ENCODE peak calls at places on chromosomes 1 and 21, in five cellular contexts. One of them, this sample, is unnamed.

GRCh38 chr1:165635823-165636222 is 4.8 kb downstream of the MGST3 start:
- DNase-seq in HFF-Myc: no peak
- DNase-seq in fibroblast of pulmonary artery: no peak
- DNase-seq in RKO: no peak
- DNase-seq in HT1080: no peak
- DNase-seq in this sample: no peak

GRCh38 chr1:20061866-20062265 is 8.1 kb upstream of the PLA2G5 start:
- DNase-seq in HFF-Myc: no peak
- DNase-seq in fibroblast of pulmonary artery: no peak
- DNase-seq in RKO: no peak
- DNase-seq in HT1080: peak
- DNase-seq in this sample: no peak

GRCh38 chr21:42401164-42401563 is 2.5 kb upstream of the UBASH3A start:
- DNase-seq in HFF-Myc: no peak
- DNase-seq in fibroblast of pulmonary artery: peak
- DNase-seq in RKO: no peak
- DNase-seq in HT1080: no peak
- DNase-seq in this sample: peak

GRCh38 chr1:55326496-55326895 is 111.3 kb upstream of the USP24 start:
- DNase-seq in HFF-Myc: peak
- DNase-seq in fibroblast of pulmonary artery: no peak
- DNase-seq in RKO: no peak
- DNase-seq in HT1080: no peak
- DNase-seq in this sample: no peak

GRCh38 chr1:46097149-46097472 is 35.3 kb downstream of the PIK3R3 start:
- DNase-seq in HFF-Myc: no peak
- DNase-seq in fibroblast of pulmonary artery: no peak
- DNase-seq in RKO: no peak
- DNase-seq in HT1080: no peak
- DNase-seq in this sample: no peak

GRCh38 chr1:109863699-109864062 is 47.0 kb upstream of the CSF1 start:
- DNase-seq in HFF-Myc: no peak
- DNase-seq in fibroblast of pulmonary artery: no peak
- DNase-seq in RKO: no peak
- DNase-seq in HT1080: no peak
- DNase-seq in this sample: peak

GRCh38 chr1:111886741-111887140 is 102.7 kb downstream of the KCND3 start:
- DNase-seq in HFF-Myc: no peak
- DNase-seq in fibroblast of pulmonary artery: no peak
- DNase-seq in RKO: no peak
- DNase-seq in HT1080: no peak
- DNase-seq in this sample: no peak

GRCh38 chr1:222243902-222244301 is 304.0 kb downstream of the HHIPL2 start:
- DNase-seq in HFF-Myc: no peak
- DNase-seq in fibroblast of pulmonary artery: no peak
- DNase-seq in RKO: peak
- DNase-seq in HT1080: peak
- DNase-seq in this sample: no peak

GRCh38 chr1:21541835-21542234 is 32.6 kb downstream of the ALPL start:
- DNase-seq in HFF-Myc: no peak
- DNase-seq in fibroblast of pulmonary artery: peak
- DNase-seq in RKO: no peak
- DNase-seq in HT1080: no peak
- DNase-seq in this sample: peak

GRCh38 chr21:45857761-45858160 is 123.8 kb upstream of the COL6A1 start:
- DNase-seq in HFF-Myc: no peak
- DNase-seq in fibroblast of pulmonary artery: no peak
- DNase-seq in RKO: no peak
- DNase-seq in HT1080: no peak
- DNase-seq in this sample: no peak

GRCh38 chr1:39657923-39658485 is 13.9 kb downstream of the NT5C1A start:
- DNase-seq in HFF-Myc: peak
- DNase-seq in fibroblast of pulmonary artery: peak
- DNase-seq in RKO: peak
- DNase-seq in HT1080: peak
- DNase-seq in this sample: peak

GRCh38 chr1:113859478-113860175 is 11.9 kb downstream of the PTPN22 start:
- DNase-seq in HFF-Myc: no peak
- DNase-seq in fibroblast of pulmonary artery: no peak
- DNase-seq in RKO: no peak
- DNase-seq in HT1080: no peak
- DNase-seq in this sample: peak

GRCh38 chr1:151325231-151325630 is 2.0 kb downstream of the PI4KB start:
- DNase-seq in HFF-Myc: no peak
- DNase-seq in fibroblast of pulmonary artery: peak
- DNase-seq in RKO: no peak
- DNase-seq in HT1080: no peak
- DNase-seq in this sample: no peak

GRCh38 chr1:185895208-185895900 is 161.2 kb downstream of the HMCN1 start:
- DNase-seq in HFF-Myc: no peak
- DNase-seq in fibroblast of pulmonary artery: peak
- DNase-seq in RKO: no peak
- DNase-seq in HT1080: no peak
- DNase-seq in this sample: peak

GRCh38 chr1:51268675-51269033 is 32.6 kb downstream of the RNF11 start:
- DNase-seq in HFF-Myc: no peak
- DNase-seq in fibroblast of pulmonary artery: peak
- DNase-seq in RKO: no peak
- DNase-seq in HT1080: peak
- DNase-seq in this sample: peak

GRCh38 chr1:145990249-145991097 is 5.9 kb downstream of the TXNIP start:
- DNase-seq in HFF-Myc: no peak
- DNase-seq in fibroblast of pulmonary artery: no peak
- DNase-seq in RKO: no peak
- DNase-seq in HT1080: no peak
- DNase-seq in this sample: peak

GRCh38 chr21:36976882-36977651 is 10.6 kb upstream of the HLCS start:
- DNase-seq in HFF-Myc: peak
- DNase-seq in fibroblast of pulmonary artery: peak
- DNase-seq in RKO: peak
- DNase-seq in HT1080: peak
- DNase-seq in this sample: peak

This sample was measured in fibroblast of the aortic adventitia.